ENCODE peak calls at places on chromosome 2, in six cellular contexts. One of them, this sample, is unnamed. For H3K4me1, the result is how much of the 10 kb centered on the place peaks cover.

GRCh38 chr2:80073134-80073561 is 231.4 kb downstream of the LRRTM1 start:
- ATAC-seq in A549: peak
- ATAC-seq in GM12878: peak
- ATAC-seq in HepG2: peak
- ATAC-seq in K562: peak
- ATAC-seq in HCT116: no peak
- ATAC-seq in this sample: no peak

GRCh38 chr2:71530246-71530986 is 77.1 kb downstream of the DYSF start:
- ATAC-seq in A549: peak
- ATAC-seq in GM12878: peak
- ATAC-seq in HepG2: peak
- ATAC-seq in K562: peak
- ATAC-seq in HCT116: peak
- ATAC-seq in this sample: no peak

GRCh38 chr2:204828191-204828590 is 282.9 kb downstream of the PARD3B start:
- ATAC-seq in A549: no peak
- ATAC-seq in GM12878: no peak
- ATAC-seq in HepG2: no peak
- ATAC-seq in K562: no peak
- ATAC-seq in HCT116: no peak
- ATAC-seq in this sample: no peak

GRCh38 chr2:161388146-161388779 is 27.8 kb upstream of the TBR1 start:
- ATAC-seq in A549: no peak
- ATAC-seq in GM12878: no peak
- ATAC-seq in HepG2: no peak
- ATAC-seq in K562: no peak
- ATAC-seq in HCT116: no peak
- ATAC-seq in this sample: no peak

GRCh38 chr2:179691235-179691634 is 170.2 kb downstream of the ZNF385B start:
- ATAC-seq in A549: no peak
- ATAC-seq in GM12878: no peak
- ATAC-seq in HepG2: no peak
- ATAC-seq in K562: no peak
- ATAC-seq in HCT116: no peak
- ATAC-seq in this sample: no peak

GRCh38 chr2:231672617-231673347 is 35.5 kb upstream of the PTMA start:
- ATAC-seq in A549: peak
- ATAC-seq in GM12878: peak
- ATAC-seq in HepG2: peak
- ATAC-seq in K562: peak
- ATAC-seq in HCT116: peak
- ATAC-seq in this sample: peak

GRCh38 chr2:37453024-37453423 is 108.6 kb downstream of the QPCT start:
- ATAC-seq in A549: no peak
- ATAC-seq in GM12878: no peak
- ATAC-seq in HepG2: no peak
- ATAC-seq in K562: peak
- ATAC-seq in HCT116: no peak
- ATAC-seq in this sample: no peak

GRCh38 chr2:10680957-10681356 is 8.8 kb downstream of the NOL10 start:
- ATAC-seq in A549: no peak
- ATAC-seq in GM12878: no peak
- ATAC-seq in HepG2: no peak
- ATAC-seq in K562: no peak
- ATAC-seq in HCT116: no peak
- ATAC-seq in this sample: no peak

GRCh38 chr2:7468448-7468828 is 551.2 kb downstream of the RNF144A start:
- ATAC-seq in A549: no peak
- ATAC-seq in GM12878: no peak
- ATAC-seq in HepG2: no peak
- ATAC-seq in K562: no peak
- ATAC-seq in HCT116: no peak
- ATAC-seq in this sample: no peak

GRCh38 chr2:8234253-8234652 is 447.6 kb upstream of the ID2 start:
- ATAC-seq in A549: no peak
- ATAC-seq in GM12878: peak
- ATAC-seq in HepG2: no peak
- ATAC-seq in K562: no peak
- ATAC-seq in HCT116: no peak
- ATAC-seq in this sample: peak

GRCh38 chr2:27805180-27805579 is 33.7 kb downstream of the MRPL33 start:
- ATAC-seq in A549: no peak
- ATAC-seq in GM12878: no peak
- ATAC-seq in HepG2: no peak
- ATAC-seq in K562: no peak
- ATAC-seq in HCT116: no peak
- ATAC-seq in this sample: no peak

GRCh38 chr2:204293884-204294535 is 251.3 kb upstream of the PARD3B start:
- ATAC-seq in A549: no peak
- ATAC-seq in GM12878: no peak
- ATAC-seq in HepG2: no peak
- ATAC-seq in K562: no peak
- ATAC-seq in HCT116: no peak
- ATAC-seq in this sample: no peak

GRCh38 chr2:150732064-150732463 is 244.6 kb upstream of the RND3 start:
- ATAC-seq in A549: no peak
- ATAC-seq in GM12878: peak
- ATAC-seq in HepG2: no peak
- ATAC-seq in K562: no peak
- ATAC-seq in HCT116: no peak
- ATAC-seq in this sample: no peak

GRCh38 chr2:226585130-226585561 is 214.5 kb downstream of the IRS1 start:
- ATAC-seq in A549: no peak
- ATAC-seq in GM12878: no peak
- ATAC-seq in HepG2: peak
- ATAC-seq in K562: no peak
- ATAC-seq in HCT116: no peak
- ATAC-seq in this sample: no peak

GRCh38 chr2:69012310-69013122 is 463 bp upstream of the ANTXR1 start:
- ATAC-seq in A549: peak
- ATAC-seq in GM12878: peak
- ATAC-seq in HepG2: peak
- ATAC-seq in K562: peak
- ATAC-seq in HCT116: peak
- ATAC-seq in this sample: peak

GRCh38 chr2:207226671-207227061 is 60.9 kb upstream of the KLF7 start:
- ATAC-seq in A549: no peak
- ATAC-seq in GM12878: peak
- ATAC-seq in HepG2: no peak
- ATAC-seq in K562: no peak
- ATAC-seq in HCT116: no peak
- ATAC-seq in this sample: no peak

GRCh38 chr2:3125761-3126130 is 251.9 kb downstream of the EIPR1 start:
- ATAC-seq in A549: peak
- ATAC-seq in GM12878: no peak
- ATAC-seq in HepG2: peak
- ATAC-seq in K562: no peak
- ATAC-seq in HCT116: no peak
- ATAC-seq in this sample: no peak

GRCh38 chr2:118881490-118882129 is 34.2 kb upstream of the EN1 start:
- ATAC-seq in A549: peak
- ATAC-seq in GM12878: peak
- ATAC-seq in HepG2: peak
- ATAC-seq in K562: peak
- ATAC-seq in HCT116: peak
- ATAC-seq in this sample: peak

GRCh38 chr2:148459300-148459891 is 185.2 kb upstream of the EPC2 start:
- ATAC-seq in A549: no peak
- ATAC-seq in GM12878: no peak
- ATAC-seq in HepG2: no peak
- ATAC-seq in K562: no peak
- ATAC-seq in HCT116: no peak
- ATAC-seq in this sample: no peak

GRCh38 chr2:144607899-144608477 is 88.1 kb upstream of the ZEB2 start:
- ATAC-seq in A549: no peak
- ATAC-seq in GM12878: no peak
- ATAC-seq in HepG2: no peak
- ATAC-seq in K562: peak
- ATAC-seq in HCT116: no peak
- ATAC-seq in this sample: peak

GRCh38 chr2:37371979-37372378 is 27.5 kb downstream of the QPCT start:
- ATAC-seq in A549: no peak
- ATAC-seq in GM12878: no peak
- ATAC-seq in HepG2: no peak
- ATAC-seq in K562: no peak
- ATAC-seq in HCT116: no peak
- ATAC-seq in this sample: no peak

GRCh38 chr2:131552886-131553285 is 25.2 kb downstream of the CCDC74A start:
- ATAC-seq in A549: no peak
- ATAC-seq in GM12878: no peak
- ATAC-seq in HepG2: no peak
- ATAC-seq in K562: peak
- ATAC-seq in HCT116: no peak
- ATAC-seq in this sample: no peak

DNA sequence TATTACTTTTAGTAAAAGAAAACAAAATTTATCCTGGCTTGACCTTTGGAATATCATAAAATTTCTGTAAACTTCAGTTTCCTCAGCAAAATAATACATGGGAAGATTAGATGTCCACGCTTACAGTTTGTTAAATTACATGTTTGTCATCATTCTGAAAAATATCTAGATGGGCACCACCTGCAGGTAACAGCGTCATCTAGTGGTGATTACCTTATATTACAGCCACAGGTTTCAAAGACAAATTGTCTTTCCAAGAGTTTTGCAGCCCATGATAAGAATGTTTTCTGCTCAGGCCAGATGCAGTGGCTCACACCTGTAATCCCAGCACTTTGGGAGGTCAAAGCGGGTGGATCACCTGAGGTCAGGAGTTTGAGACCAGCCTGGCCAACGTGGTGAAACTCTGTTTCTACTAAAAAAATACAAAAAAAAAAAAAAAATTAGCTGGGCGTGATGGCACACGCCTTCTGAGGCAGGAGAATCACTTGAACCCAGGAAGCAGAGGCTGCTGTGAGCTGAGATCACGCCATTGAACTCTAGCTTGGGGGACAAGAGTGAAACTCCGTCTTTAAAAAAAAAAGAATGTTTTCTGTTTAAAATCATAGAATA is 96.3 kb upstream of the RASGRP3 start:
- ATAC-seq in A549: no peak
- ATAC-seq in GM12878: no peak
- ATAC-seq in HepG2: no peak
- ATAC-seq in K562: no peak
- ATAC-seq in HCT116: no peak
- ATAC-seq in this sample: no peak
- TF ChIP-seq CTCF in A549: peak
- TF ChIP-seq CTCF in GM12878: peak
- TF ChIP-seq CTCF in HepG2: peak
- TF ChIP-seq CTCF in K562: peak
- TF ChIP-seq CTCF in HCT116: peak
- TF ChIP-seq CTCF in this sample: peak

GRCh38 chr2:64939332-64939917 is 49.8 kb upstream of the SLC1A4 start:
- ATAC-seq in A549: no peak
- ATAC-seq in GM12878: peak
- ATAC-seq in HepG2: no peak
- ATAC-seq in K562: no peak
- ATAC-seq in HCT116: no peak
- ATAC-seq in this sample: no peak

GRCh38 chr2:64942693-64943092 is 46.5 kb upstream of the SLC1A4 start:
- ATAC-seq in A549: peak
- ATAC-seq in GM12878: no peak
- ATAC-seq in HepG2: peak
- ATAC-seq in K562: no peak
- ATAC-seq in HCT116: no peak
- ATAC-seq in this sample: no peak

GRCh38 chr2:64941751-64942150 is 47.4 kb upstream of the SLC1A4 start:
- ATAC-seq in A549: no peak
- ATAC-seq in GM12878: no peak
- ATAC-seq in HepG2: no peak
- ATAC-seq in K562: no peak
- ATAC-seq in HCT116: no peak
- ATAC-seq in this sample: no peak

GRCh38 chr2:64938607-64939285 is 50.5 kb upstream of the SLC1A4 start:
- ATAC-seq in A549: no peak
- ATAC-seq in GM12878: peak
- ATAC-seq in HepG2: no peak
- ATAC-seq in K562: no peak
- ATAC-seq in HCT116: no peak
- ATAC-seq in this sample: no peak

DNA sequence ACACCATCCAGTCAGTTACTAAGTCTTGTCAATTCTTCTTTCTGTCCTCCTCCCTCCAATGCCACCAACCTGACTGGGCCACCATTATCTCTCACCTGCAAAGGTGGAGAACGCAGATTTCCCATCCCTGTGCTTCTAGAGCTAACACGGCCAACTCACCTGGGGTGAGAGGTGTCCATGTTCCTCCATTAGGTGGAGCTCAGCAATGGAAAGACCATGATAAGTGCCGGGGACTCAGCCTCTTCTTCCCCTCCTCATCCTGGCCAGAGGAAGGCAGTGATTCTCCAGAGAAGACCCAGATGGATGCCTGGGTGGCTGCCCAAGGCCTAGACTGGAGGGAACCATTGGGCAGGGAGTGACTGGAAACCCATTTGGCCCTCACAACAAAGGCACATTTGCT is 48.1 kb upstream of the SLC1A4 start:
- ATAC-seq in A549: no peak
- ATAC-seq in GM12878: no peak
- ATAC-seq in HepG2: peak
- ATAC-seq in K562: peak
- ATAC-seq in HCT116: no peak
- ATAC-seq in this sample: no peak
- TF ChIP-seq POLR2A in A549: no peak
- TF ChIP-seq POLR2A in GM12878: no peak
- TF ChIP-seq POLR2A in HepG2: no peak
- TF ChIP-seq POLR2A in K562: no peak
- TF ChIP-seq POLR2A in HCT116: no peak
- TF ChIP-seq POLR2A in this sample: no peak

DNA sequence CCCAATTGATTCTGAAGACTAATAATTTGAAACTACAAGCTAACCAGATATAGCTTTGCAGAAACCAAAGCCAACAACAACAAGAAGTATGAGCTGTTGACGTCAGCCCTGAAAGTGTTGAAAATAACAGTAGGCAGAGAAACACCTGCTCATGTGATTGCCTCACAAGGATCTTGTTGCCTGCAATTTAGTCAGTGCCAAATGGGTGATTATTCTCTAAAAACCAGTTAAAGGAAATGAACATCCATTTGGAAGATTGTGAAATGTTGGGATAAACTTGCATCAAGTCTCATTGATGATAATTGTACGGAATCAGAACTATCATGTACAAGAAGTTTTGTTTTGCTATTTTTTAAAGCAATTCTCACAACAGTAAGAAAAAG is 2.8 kb downstream of the CYTIP start:
- ATAC-seq in A549: no peak
- ATAC-seq in GM12878: peak
- ATAC-seq in HepG2: no peak
- ATAC-seq in K562: no peak
- ATAC-seq in HCT116: no peak
- ATAC-seq in this sample: no peak
- H3K4me1 ChIP-seq in A549: under half
- H3K4me1 ChIP-seq in GM12878: under half
- H3K4me1 ChIP-seq in HepG2: under half
- H3K4me1 ChIP-seq in K562: under half
- H3K4me1 ChIP-seq in HCT116: under half
- H3K4me1 ChIP-seq in this sample: under half

GRCh38 chr2:240520143-240520973 is 37.4 kb downstream of the ANKMY1 start:
- ATAC-seq in A549: peak
- ATAC-seq in GM12878: no peak
- ATAC-seq in HepG2: peak
- ATAC-seq in K562: no peak
- ATAC-seq in HCT116: peak
- ATAC-seq in this sample: no peak
- TF ChIP-seq CTCF in A549: no peak
- TF ChIP-seq CTCF in GM12878: no peak
- TF ChIP-seq CTCF in HepG2: no peak
- TF ChIP-seq CTCF in K562: no peak
- TF ChIP-seq CTCF in HCT116: no peak
- TF ChIP-seq CTCF in this sample: no peak

GRCh38 chr2:109128466-109129355 is at the start of gene SH3RF3:
- ATAC-seq in A549: peak
- ATAC-seq in GM12878: peak
- ATAC-seq in HepG2: peak
- ATAC-seq in K562: no peak
- ATAC-seq in HCT116: no peak
- ATAC-seq in this sample: peak
- TF ChIP-seq POLR2A in A549: no peak
- TF ChIP-seq POLR2A in GM12878: peak
- TF ChIP-seq POLR2A in HepG2: no peak
- TF ChIP-seq POLR2A in K562: no peak
- TF ChIP-seq POLR2A in HCT116: no peak
- TF ChIP-seq POLR2A in this sample: peak